ENCODE peak calls at places on chromosomes 6 and 20, in four cellular contexts. G is brain microvascular endothelial cell, E is esophagus squamous epithelium, R is body of pancreas. L is an unnamed sample.

GRCh38 chr6:46160102-46160501 is 10.7 kb downstream of the ENPP5 start:
- DNase-seq in G (no peak), E (no peak), R (no peak), L (no peak)

GRCh38 chr6:16774437-16774836 is 13.2 kb upstream of the ATXN1 start:
- DNase-seq in G (no peak), E (no peak), R (no peak), L (no peak)

GRCh38 chr6:89023591-89024441 is 56.7 kb upstream of the PNRC1 start:
- DNase-seq in G (no peak), E (no peak), R (peak; percentile 42), L (no peak)

GRCh38 chr20:63941282-63942060 is 14.7 kb downstream of the UCKL1 start:
- DNase-seq in G (no peak), E (peak; percentile 55), R (no peak), L (no peak)

GRCh38 chr6:1347187-1347560 is 35.3 kb downstream of the FOXQ1 start:
- DNase-seq in G (no peak), E (no peak), R (no peak), L (no peak)

GRCh38 chr20:37901667-37902503 is 1.0 kb upstream of the VSTM2L start:
- DNase-seq in G (peak; percentile 72), E (no peak), R (peak; percentile 27), L (peak; percentile 3)

GRCh38 chr6:136439514-136440186 is 110.6 kb downstream of the MAP7 start:
- DNase-seq in G (no peak), E (no peak), R (peak; percentile 39), L (no peak)

GRCh38 chr20:62062661-62063600 is 2.8 kb downstream of the TAF4 start:
- DNase-seq in G (no peak), E (no peak), R (no peak), L (no peak)

GRCh38 chr6:46788791-46789190 is 4.4 kb upstream of the MEP1A start:
- DNase-seq in G (no peak), E (no peak), R (no peak), L (no peak)

GRCh38 chr6:144264270-144265060 is 20.7 kb upstream of the UTRN start:
- DNase-seq in G (peak; percentile 94), E (no peak), R (peak; percentile 33), L (peak; percentile 82)

GRCh38 chr6:152170702-152171667 is 363.5 kb downstream of the ESR1 start:
- DNase-seq in G (peak; percentile 94), E (no peak), R (no peak), L (peak; percentile 21)

GRCh38 chr6:335146-335545 is 42.9 kb downstream of the DUSP22 start:
- DNase-seq in G (no peak), E (no peak), R (no peak), L (no peak)

GRCh38 chr6:170459451-170459850 is 93.7 kb downstream of the PSMB1 start:
- DNase-seq in G (peak; percentile 55), E (no peak), R (no peak), L (no peak)

GRCh38 chr6:158756977-158757752 is 62.0 kb downstream of the EZR start:
- DNase-seq in G (no peak), E (no peak), R (no peak), L (no peak)

GRCh38 chr6:35023091-35023490 is 118.0 kb downstream of the TCP11 start:
- DNase-seq in G (no peak), E (no peak), R (no peak), L (no peak)

GRCh38 chr6:157335829-157336228 is 12.5 kb upstream of the TMEM242 start:
- DNase-seq in G (no peak), E (no peak), R (no peak), L (no peak)

GRCh38 chr20:38049800-38050199 is 16.3 kb downstream of the RPRD1B start:
- DNase-seq in G (peak; percentile 76), E (no peak), R (no peak), L (peak; percentile 48)

GRCh38 chr20:34475979-34476736 is 40.1 kb upstream of the DYNLRB1 start:
- DNase-seq in G (no peak), E (no peak), R (peak; percentile 67), L (no peak)

GRCh38 chr6:30491963-30492616 is 2.8 kb downstream of the HLA-E start:
- DNase-seq in G (no peak), E (no peak), R (no peak), L (no peak)

GRCh38 chr6:18823782-18824386 is 436.7 kb downstream of the RNF144B start:
- DNase-seq in G (peak; percentile 19), E (no peak), R (peak; percentile 5), L (no peak)

GRCh38 chr20:56409946-56410345 is 2.1 kb upstream of the CASS4 start:
- DNase-seq in G (no peak), E (no peak), R (no peak), L (no peak)

GRCh38 chr6:127100510-127101140 is 17.8 kb upstream of the RSPO3 start:
- DNase-seq in G (no peak), E (no peak), R (no peak), L (no peak)

GRCh38 chr6:114997813-114998292 is 655.0 kb upstream of the HS3ST5 start:
- DNase-seq in G (no peak), E (no peak), R (no peak), L (no peak)

GRCh38 chr20:21767739-21768223 is 62.3 kb downstream of the PAX1 start:
- DNase-seq in G (no peak), E (no peak), R (peak; percentile 46), L (no peak)

GRCh38 chr20:47432251-47433210 is 69.2 kb upstream of the NCOA3 start:
- DNase-seq in G (peak; percentile 12), E (no peak), R (no peak), L (no peak)

GRCh38 chr6:80003841-80004198 is 629 bp upstream of the TTK start:
- DNase-seq in G (no peak), E (no peak), R (no peak), L (no peak)

GRCh38 chr20:43459022-43459942 is 1.6 kb downstream of the SRSF6 start:
- DNase-seq in G (peak; percentile 12), E (no peak), R (peak; percentile 16), L (no peak)

GRCh38 chr6:41058783-41059181 is 5.8 kb downstream of the APOBEC2 start:
- DNase-seq in G (no peak), E (no peak), R (no peak), L (no peak)

GRCh38 chr6:44739163-44739562 is 351.7 kb downstream of the CDC5L start:
- DNase-seq in G (peak; percentile 16), E (no peak), R (no peak), L (no peak)

GRCh38 chr20:37397076-37397953 is 51.4 kb downstream of the SRC start:
- DNase-seq in G (no peak), E (no peak), R (no peak), L (no peak)

GRCh38 chr6:117346142-117346930 is 79.4 kb downstream of the ROS1 start:
- DNase-seq in G (no peak), E (no peak), R (no peak), L (no peak)

GRCh38 chr6:72505446-72505845 is 116.4 kb upstream of the KCNQ5 start:
- DNase-seq in G (no peak), E (no peak), R (no peak), L (no peak)

GRCh38 chr6:41901882-41902519 is 6.8 kb upstream of the USP49 start:
- DNase-seq in G (no peak), E (no peak), R (peak; percentile 23), L (no peak)

GRCh38 chr20:61352381-61353260 is 100.6 kb downstream of the CDH4 start:
- DNase-seq in G (no peak), E (no peak), R (no peak), L (no peak)

GRCh38 chr20:54339093-54339492 is 131.2 kb downstream of the PFDN4 start:
- DNase-seq in G (no peak), E (no peak), R (no peak), L (no peak)

GRCh38 chr6:26204332-26205160 is 117.3 kb downstream of the HFE start:
- DNase-seq in G (peak; percentile 99), E (peak; percentile 75), R (peak; percentile 83), L (peak; percentile 98)

GRCh38 chr20:21503345-21503744 is 10.5 kb downstream of the NKX2-2 start:
- DNase-seq in G (peak; percentile 51), E (no peak), R (no peak), L (no peak)

GRCh38 chr6:35427851-35428321 is 24.3 kb upstream of the FANCE start:
- DNase-seq in G (peak; percentile 60), E (no peak), R (no peak), L (peak; percentile 81)

DNA sequence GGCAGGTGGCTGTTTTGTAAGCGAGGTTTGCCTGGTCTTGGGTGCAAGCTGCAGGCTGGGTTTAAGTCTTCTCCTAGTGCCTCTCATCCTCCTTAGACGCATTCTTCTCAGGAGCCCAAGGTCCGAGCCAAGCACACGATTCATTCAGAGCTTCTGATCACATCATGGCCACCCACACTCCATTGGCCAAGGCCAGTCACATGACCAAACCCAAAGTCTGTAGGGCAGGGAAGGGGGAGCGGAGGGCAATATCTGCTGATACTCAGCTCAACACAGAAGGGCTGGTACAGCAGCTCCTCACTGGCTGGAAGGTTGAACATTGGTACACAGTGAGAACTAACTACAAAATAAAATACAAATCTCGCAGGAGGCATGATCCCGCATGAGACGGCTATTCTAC is 177.2 kb upstream of the AFDN start:
- DNase-seq in G (no peak), E (no peak), R (no peak), L (no peak)
- H3K27me3 ChIP-seq in G (no peaks in the 10 kb centered on the region), E (no peaks in the 10 kb centered on the region), R (no peaks in the 10 kb centered on the region), L (no peaks in the 10 kb centered on the region)

DNA sequence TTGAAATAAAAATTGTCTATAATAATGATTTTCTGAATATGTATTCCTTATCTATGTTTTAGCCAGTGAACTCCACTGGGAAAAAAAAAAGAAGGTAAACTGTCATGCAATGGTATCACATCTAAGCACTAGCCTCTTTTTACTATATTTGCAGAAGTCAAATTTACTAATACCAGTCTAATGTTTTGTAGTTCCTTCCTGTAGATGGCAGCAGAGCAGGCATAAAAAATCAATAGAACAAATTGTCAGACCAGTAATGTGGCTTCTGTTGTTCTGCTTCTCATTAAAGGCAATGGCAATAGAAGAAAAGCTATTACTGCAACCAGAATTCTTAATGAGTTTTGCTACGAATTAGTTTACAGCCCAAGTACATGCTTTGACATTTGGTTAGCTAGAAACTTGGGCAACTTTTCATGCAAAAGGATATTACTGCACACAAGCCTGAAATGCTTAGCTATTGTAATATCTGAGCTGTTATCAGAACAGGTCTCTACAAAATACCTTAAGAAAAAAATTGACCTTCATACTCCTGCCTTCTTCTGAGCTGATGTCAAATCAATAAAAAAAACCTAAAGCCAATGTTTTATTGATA is 476.9 kb downstream of the KHDRBS2 start:
- DNase-seq in G (peak; percentile 1), E (no peak), R (no peak), L (no peak)
- TF ChIP-seq CTCF in G (peak; percentile 3), E (no peak), R (peak; percentile 57), L (no peak)

GRCh38 chr6:93417421-93417996 is 1.9 kb downstream of the EPHA7 start:
- DNase-seq in G (peak; percentile 17), E (no peak), R (no peak), L (no peak)
- H3K27me3 ChIP-seq in G (peaks cover 2% of the 10 kb centered on the region), E (peaks cover 14% of the 10 kb centered on the region), R (peaks cover 42% of the 10 kb centered on the region), L (peaks cover 29% of the 10 kb centered on the region)

GRCh38 chr6:2743280-2744205 is 7.2 kb downstream of the MYLK4 start:
- DNase-seq in G (no peak), E (no peak), R (peak; percentile 49), L (no peak)

GRCh38 chr6:2745246-2745645 is 5.5 kb downstream of the MYLK4 start:
- DNase-seq in G (no peak), E (no peak), R (no peak), L (no peak)

GRCh38 chr6:2746557-2747061 is 4.1 kb downstream of the MYLK4 start:
- DNase-seq in G (no peak), E (no peak), R (no peak), L (no peak)

GRCh38 chr6:2744778-2745177 is 5.9 kb downstream of the MYLK4 start:
- DNase-seq in G (no peak), E (no peak), R (no peak), L (no peak)

GRCh38 chr6:2744206-2744771 is 6.4 kb downstream of the MYLK4 start:
- DNase-seq in G (peak; percentile 19), E (no peak), R (peak; percentile 81), L (no peak)
- TF ChIP-seq CTCF in G (peak; percentile 61), E (peak; percentile 37), R (peak; percentile 19), L (peak; percentile 46)

GRCh38 chr6:165826487-165827189 is 163.6 kb upstream of the PDE10A start:
- DNase-seq in G (no peak), E (no peak), R (no peak), L (no peak)
- H3K27me3 ChIP-seq in G (no peaks in the 10 kb centered on the region), E (no peaks in the 10 kb centered on the region), R (no peaks in the 10 kb centered on the region), L (no peaks in the 10 kb centered on the region)

L was measured in AG04450.